ENCODE peak calls at places on chromosomes 1 and 21, in six cellular contexts. Y is IMR-90, R is HCT116, I is heart left ventricle, V is uterus, G is tibial nerve. P is an unnamed sample.
A peak's percentile ranks its signal among the peaks of the same experiment; 100 is the strongest.

GRCh38 chr1:83765125-83765524 is 233.8 kb downstream of the TTLL7 start:
- DNase-seq in Y (no peak), R (no peak), I (no peak), V (no peak), G (no peak), P (no peak)

GRCh38 chr1:78254517-78254916 is 208.8 kb downstream of the GIPC2 start:
- DNase-seq in Y (peak; percentile 80), R (no peak), I (no peak), V (no peak), G (no peak), P (no peak)

GRCh38 chr1:100699744-100700143 is 19.8 kb upstream of the VCAM1 start:
- DNase-seq in Y (peak; percentile 88), R (no peak), I (no peak), V (no peak), G (no peak), P (no peak)

GRCh38 chr1:2624735-2625300 is 8.0 kb downstream of the MMEL1 start:
- DNase-seq in Y (no peak), R (no peak), I (peak; percentile 26), V (no peak), G (no peak), P (no peak)

GRCh38 chr1:7224644-7225043 is 439.4 kb downstream of the CAMTA1 start:
- DNase-seq in Y (no peak), R (peak; percentile 37), I (no peak), V (no peak), G (no peak), P (peak; percentile 62)

GRCh38 chr21:43639470-43640178 is 19.7 kb downstream of the HSF2BP start:
- DNase-seq in Y (peak; percentile 88), R (no peak), I (no peak), V (no peak), G (no peak), P (no peak)

GRCh38 chr1:32702599-32703478 is at the start of gene SYNC:
- DNase-seq in Y (peak; percentile 78), R (no peak), I (peak; percentile 83), V (peak; percentile 56), G (peak; percentile 53), P (peak; percentile 58)

GRCh38 chr1:11880181-11880575 is 21.4 kb upstream of the NPPB start:
- DNase-seq in Y (no peak), R (no peak), I (no peak), V (no peak), G (no peak), P (no peak)

GRCh38 chr1:17744666-17745563 is 10.2 kb upstream of the ACTL8 start:
- DNase-seq in Y (no peak), R (no peak), I (peak; percentile 33), V (no peak), G (no peak), P (no peak)

GRCh38 chr21:17231771-17232170 is 281.1 kb upstream of the CXADR start:
- DNase-seq in Y (no peak), R (no peak), I (no peak), V (peak; percentile 52), G (no peak), P (no peak)

GRCh38 chr1:20138346-20138745 is 777 bp upstream of the PLA2G2F start:
- DNase-seq in Y (no peak), R (no peak), I (no peak), V (no peak), G (no peak), P (no peak)

GRCh38 chr1:222357252-222357651 is 190.7 kb downstream of the HHIPL2 start:
- DNase-seq in Y (no peak), R (no peak), I (no peak), V (no peak), G (no peak), P (no peak)

GRCh38 chr1:194476351-194476750 is 1289.9 kb upstream of the B3GALT2 start:
- DNase-seq in Y (no peak), R (no peak), I (no peak), V (no peak), G (no peak), P (no peak)

GRCh38 chr1:70807088-70807664 is 240.4 kb downstream of the PTGER3 start:
- DNase-seq in Y (no peak), R (no peak), I (peak; percentile 42), V (no peak), G (no peak), P (no peak)

GRCh38 chr1:34867421-34867820 is 7.9 kb upstream of the SMIM12 start:
- DNase-seq in Y (no peak), R (no peak), I (no peak), V (no peak), G (no peak), P (no peak)

DNA sequence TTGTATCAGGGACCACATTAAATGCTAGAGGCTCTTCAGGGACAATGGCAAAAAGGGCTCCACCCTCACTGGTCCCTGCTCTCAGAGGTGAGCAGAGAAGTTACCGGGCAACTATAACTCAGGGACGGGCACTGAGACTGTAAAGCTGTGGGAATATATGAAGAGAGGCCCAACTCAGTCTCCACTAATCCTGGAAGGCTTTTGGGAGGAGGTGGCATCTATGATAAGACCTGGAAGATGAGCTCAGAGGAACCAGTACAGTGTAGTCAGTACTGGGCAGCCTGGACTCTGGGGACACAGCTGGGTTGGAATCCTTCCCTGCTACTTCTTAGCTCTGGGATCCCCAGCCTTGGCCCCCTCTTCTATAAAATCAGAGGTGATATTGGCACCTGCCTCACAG is 63.0 kb downstream of the CASZ1 start:
- DNase-seq in Y (no peak), R (no peak), I (no peak), V (no peak), G (no peak), P (no peak)
- H3K4me1 ChIP-seq in Y (no peaks in the 10 kb centered on the region), R (peaks cover 14% of the 10 kb centered on the region), I (peaks cover 56% of the 10 kb centered on the region), V (no peaks in the 10 kb centered on the region), G (no peaks in the 10 kb centered on the region), P (peaks cover 47% of the 10 kb centered on the region)

GRCh38 chr1:201783572-201783971 is 45.4 kb upstream of the IPO9 start:
- DNase-seq in Y (no peak), R (no peak), I (no peak), V (no peak), G (no peak), P (no peak)
- TF ChIP-seq CTCF in Y (no peak), R (peak; percentile 5), I (no peak), V (no peak), G (no peak), P (no peak)

DNA sequence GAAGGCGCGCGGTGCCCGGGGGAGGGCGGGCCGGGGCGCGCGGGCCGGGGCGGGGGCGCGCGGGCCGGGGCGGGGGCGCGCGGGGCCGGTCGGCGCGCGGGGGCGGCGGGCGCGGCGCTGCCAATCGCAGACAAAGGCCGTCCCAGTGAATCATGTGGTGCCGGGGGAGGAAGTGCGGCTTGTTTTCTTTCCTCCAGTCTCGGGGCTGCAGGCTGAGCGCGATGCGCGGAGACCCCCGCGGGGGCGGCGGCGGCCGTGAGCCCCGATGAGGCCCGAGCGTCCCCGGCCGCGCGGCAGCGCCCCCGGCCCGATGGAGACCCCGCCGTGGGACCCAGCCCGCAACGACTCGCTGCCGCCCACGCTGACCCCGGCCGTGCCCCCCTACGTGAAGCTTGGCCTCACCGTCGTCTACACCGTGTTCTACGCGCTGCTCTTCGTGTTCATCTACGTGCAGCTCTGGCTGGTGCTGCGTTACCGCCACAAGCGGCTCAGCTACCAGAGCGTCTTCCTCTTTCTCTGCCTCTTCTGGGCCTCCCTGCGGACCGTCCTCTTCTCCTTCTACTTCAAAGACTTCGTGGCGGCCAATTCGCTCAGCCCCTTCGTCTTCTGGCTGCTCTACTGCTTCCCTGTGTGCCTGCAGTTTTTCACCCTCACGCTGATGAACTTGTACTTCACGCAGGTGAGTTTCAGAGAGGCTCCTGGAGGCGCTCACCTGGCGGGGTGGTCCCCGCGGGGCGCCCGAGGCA is at the start of gene GPR137B:
- DNase-seq in Y (peak; percentile 54), R (no peak), I (peak; percentile 74), V (peak; percentile 56), G (no peak), P (peak; percentile 52)
- TF ChIP-seq POLR2A in Y (no peak), R (no peak), I (peak; percentile 52), V (peak; percentile 37), G (peak; percentile 49), P (peak; percentile 45)

DNA sequence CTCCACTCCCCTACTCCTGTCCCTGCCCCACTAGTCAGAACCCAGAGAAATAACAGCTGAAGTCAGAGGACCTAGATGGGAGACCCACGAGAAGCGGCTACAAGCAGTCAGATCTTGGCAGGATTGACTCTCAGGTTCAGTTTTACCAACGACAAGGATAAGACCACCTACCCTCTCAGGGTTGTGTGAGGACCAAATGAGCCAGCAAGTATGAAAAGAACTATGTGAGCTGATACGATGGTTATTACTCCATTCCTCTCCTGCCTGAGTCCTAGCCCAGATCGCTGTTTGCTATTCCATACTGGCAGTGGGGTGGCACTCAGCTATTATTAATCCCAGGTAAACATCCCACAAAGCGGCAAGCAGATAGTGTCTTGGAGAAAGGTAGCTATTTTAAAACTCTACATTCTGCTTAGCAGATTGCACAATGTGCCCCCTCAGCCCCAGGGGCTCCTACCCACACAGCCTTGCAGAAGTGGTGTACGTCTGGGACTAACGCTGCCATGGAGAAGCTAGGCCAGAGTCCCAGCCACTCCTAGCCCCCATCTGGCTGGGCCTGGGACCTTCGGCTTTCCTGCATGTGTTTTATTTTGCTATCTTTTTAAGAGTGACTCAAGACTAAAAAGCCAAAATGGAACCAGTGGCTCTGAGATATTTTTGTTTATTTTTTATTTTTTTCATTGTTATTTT is 58.9 kb downstream of the CD46 start:
- DNase-seq in Y (no peak), R (no peak), I (no peak), V (no peak), G (no peak), P (no peak)
- H3K4me1 ChIP-seq in Y (peaks cover 16% of the 10 kb centered on the region), R (peaks cover 3% of the 10 kb centered on the region), I (peaks cover 100% of the 10 kb centered on the region), V (peaks cover 40% of the 10 kb centered on the region), G (peaks cover 99% of the 10 kb centered on the region), P (peaks cover 98% of the 10 kb centered on the region)